ENCODE peak calls at places on chromosomes 4 and X, in four cellular contexts. E is GM12878, I is GM23248, D is neural progenitor cell. H is an unnamed sample.

GRCh38 chr4:41887821-41888699 is 47.2 kb upstream of the TMEM33 start:
- DNase-seq in I (peak; percentile 66), E (no peak), D (peak; percentile 61), H (peak; percentile 55)

GRCh38 chrX:39688576-39689373 is 409.0 kb downstream of the BCOR start:
- DNase-seq in D (peak; percentile 95), E (no peak), I (peak; percentile 61), H (no peak)

GRCh38 chr4:84726356-84726755 is 143.4 kb downstream of the CDS1 start:
- DNase-seq in D (no peak), E (no peak), I (peak; percentile 59), H (no peak)

GRCh38 chr4:30610361-30610760 is 109.8 kb upstream of the PCDH7 start:
- DNase-seq in E (no peak), D (no peak), I (no peak), H (no peak)

GRCh38 chr4:3826247-3827172 is 60.3 kb downstream of the ADRA2C start:
- DNase-seq in D (no peak), E (no peak), I (no peak), H (no peak)

GRCh38 chr4:166594326-166594946 is 639.9 kb downstream of the SPOCK3 start:
- DNase-seq in D (peak; percentile 75), I (peak; percentile 28), E (peak; percentile 13), H (peak; percentile 0)

GRCh38 chr4:95532305-95532704 is 16.5 kb downstream of the UNC5C start:
- DNase-seq in D (no peak), E (no peak), I (no peak), H (no peak)

GRCh38 chr4:8507624-8508023 is 67.0 kb downstream of the TRMT44 start:
- DNase-seq in E (no peak), I (peak; percentile 29), D (no peak), H (no peak)

GRCh38 chrX:71493111-71493613 is 39.7 kb upstream of the OGT start:
- DNase-seq in E (no peak), I (peak; percentile 13), D (no peak), H (no peak)

GRCh38 chrX:140766024-140766611 is 56.6 kb downstream of the LINC00632 start:
- DNase-seq in D (peak; percentile 68), E (no peak), I (peak; percentile 63), H (peak; percentile 40)

GRCh38 chrX:19795289-19795688 is 92.1 kb downstream of the SH3KBP1 start:
- DNase-seq in I (no peak), D (no peak), E (no peak), H (no peak)

GRCh38 chrX:19793471-19793870 is 93.9 kb downstream of the SH3KBP1 start:
- DNase-seq in I (peak; percentile 64), D (no peak), E (no peak), H (no peak)

GRCh38 chrX:19791562-19791961 is 95.8 kb downstream of the SH3KBP1 start:
- DNase-seq in D (no peak), E (no peak), I (peak; percentile 86), H (no peak)

GRCh38 chrX:19792412-19792811 is 95.0 kb downstream of the SH3KBP1 start:
- DNase-seq in E (no peak), D (no peak), I (no peak), H (peak; percentile 45)

GRCh38 chrX:19794690-19795089 is 92.7 kb downstream of the SH3KBP1 start:
- DNase-seq in I (peak; percentile 14), D (no peak), E (no peak), H (no peak)
- H3K4me1 ChIP-seq in I (peaks cover 33% of the 10 kb centered on the region), D (no peaks in the 10 kb centered on the region), E (peaks cover 14% of the 10 kb centered on the region), H (peaks cover 76% of the 10 kb centered on the region)

DNA sequence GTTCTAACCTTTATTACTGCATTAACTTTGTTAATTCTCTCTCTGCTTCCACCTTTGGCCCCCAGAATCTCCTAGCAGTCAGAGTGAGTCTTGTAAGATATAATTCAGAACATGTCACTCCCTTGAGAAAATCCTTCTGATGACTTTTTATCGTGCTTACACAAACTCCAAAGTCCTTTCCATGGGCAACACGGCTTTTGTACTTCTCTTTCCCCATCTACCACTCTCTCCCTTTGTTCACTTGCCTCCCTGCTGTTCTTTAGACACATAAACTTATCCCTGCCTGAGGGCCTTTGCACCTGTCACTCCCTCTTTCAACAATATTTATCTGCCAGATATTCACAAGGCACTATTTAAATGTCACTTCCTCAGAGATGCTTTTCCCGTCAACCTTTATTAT is 64.8 kb downstream of the MAOB start:
- DNase-seq in D (no peak), E (no peak), I (no peak), H (no peak)
- H3K27ac ChIP-seq in D (no peak overlapping the region), E (no peak overlapping the region), I (no peak overlapping the region), H (no peak overlapping the region)

GRCh38 chr4:168879178-168879577 is 130.9 kb downstream of the CBR4 start:
- DNase-seq in E (no peak), I (no peak), D (no peak), H (no peak)
- H4K20me1 ChIP-seq in E (no peaks in the 10 kb centered on the region), I (no peaks in the 10 kb centered on the region), D (peaks cover 54% of the 10 kb centered on the region), H (no peaks in the 10 kb centered on the region)

GRCh38 chr4:101019313-101019712 is 328.0 kb downstream of the PPP3CA start:
- DNase-seq in D (no peak), E (peak; percentile 12), I (no peak), H (no peak)

GRCh38 chr4:101022151-101023024 is 324.9 kb downstream of the PPP3CA start:
- DNase-seq in I (peak; percentile 54), D (no peak), E (no peak), H (no peak)

GRCh38 chr4:101019941-101020401 is 327.4 kb downstream of the PPP3CA start:
- DNase-seq in D (no peak), E (peak; percentile 45), I (no peak), H (no peak)

GRCh38 chr4:101020956-101021355 is 326.4 kb downstream of the PPP3CA start:
- DNase-seq in D (no peak), E (peak; percentile 53), I (peak; percentile 75), H (no peak)

DNA sequence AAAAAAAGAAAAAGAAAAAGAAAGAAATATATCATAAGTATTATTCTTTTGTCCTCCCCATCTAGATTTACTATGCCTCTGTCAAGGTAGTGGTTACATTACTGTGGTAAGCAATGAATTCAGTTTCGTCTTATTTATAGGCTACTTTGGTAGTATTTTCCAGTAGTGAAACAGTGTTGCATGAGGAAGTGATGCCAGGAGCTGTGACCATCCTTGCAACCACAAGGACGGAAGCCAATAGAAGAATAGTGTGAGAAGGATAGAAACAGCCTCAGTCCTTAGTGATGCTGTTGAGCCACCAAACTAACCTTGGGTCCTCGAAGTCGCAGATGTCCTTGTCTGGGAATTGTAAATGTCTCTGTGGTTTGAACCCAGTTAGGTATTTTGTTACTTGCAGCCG is 328.5 kb downstream of the PPP3CA start:
- DNase-seq in D (no peak), E (peak; percentile 90), I (no peak), H (peak; percentile 26)
- H3K4me1 ChIP-seq in D (peaks cover 8% of the 10 kb centered on the region), E (peaks cover 64% of the 10 kb centered on the region), I (peaks cover 29% of the 10 kb centered on the region), H (peaks cover 3% of the 10 kb centered on the region)

DNA sequence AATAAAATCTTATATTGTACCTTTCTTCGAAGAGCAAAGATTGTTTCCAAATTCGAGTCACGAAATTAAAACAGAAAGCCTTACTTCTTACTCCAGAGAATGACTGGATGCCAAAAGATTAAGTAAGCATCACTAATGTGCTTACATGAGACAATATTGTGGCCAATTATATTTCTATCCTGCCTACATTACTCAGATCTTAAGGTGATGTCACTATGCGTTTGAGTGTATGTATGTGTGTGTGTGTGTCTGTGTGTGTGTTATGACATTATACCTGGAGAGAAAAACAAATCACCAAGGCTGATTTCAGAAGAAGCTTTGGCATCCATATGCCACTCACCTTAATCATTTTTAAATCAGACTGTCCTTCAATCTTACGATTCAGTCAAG is 556.3 kb downstream of the PPARGC1A start:
- DNase-seq in E (no peak), D (no peak), I (no peak), H (no peak)
- H3K27ac ChIP-seq in E (no peak overlapping the region), D (no peak overlapping the region), I (no peak overlapping the region), H (peak overlapping the region; percentile 91)